ENCODE peak calls at places on chromosome 2, in seven cellular contexts. A is fibroblast of mammary gland; X is PC-9; O is dorsolateral prefrontal cortex; H is activated T-cell treated with anti-CD3 and anti-CD28 coated beads, Interleukin-2, amount 50 U/mL, for 72 hours; F is stimulated activated CD8-positive, alpha-beta memory T cell treated with anti-CD3 and anti-CD28 coated beads, Interleukin-12 subunit alpha, Interleukin-12 subunit beta, amount 100 ng/mL, for 1 hour; T is activated CD4-positive, alpha-beta T cell treated with anti-CD3 and anti-CD28 coated beads, Interleukin-2, amount 50 U/mL, for 4 hours. K is an unnamed sample.

GRCh38 chr2:203673933-203674332 is 32.5 kb upstream of the CD28 start:
- DNase-seq in F (no peak), A (peak; percentile 78), O (no peak), T (no peak), X (no peak), H (peak; percentile 70), K (no peak)

GRCh38 chr2:727071-727470 is 49.9 kb upstream of the TMEM18 start:
- DNase-seq in X (no peak), F (no peak), T (no peak), A (no peak), H (no peak), O (no peak), K (no peak)

GRCh38 chr2:11813951-11814350 is 67.5 kb downstream of the LPIN1 start:
- DNase-seq in A (no peak), H (no peak), F (no peak), T (no peak), X (no peak), O (no peak), K (no peak)

GRCh38 chr2:195337597-195337996 is 319.4 kb upstream of the SLC39A10 start:
- DNase-seq in T (no peak), O (no peak), X (no peak), A (no peak), H (no peak), F (no peak), K (no peak)

GRCh38 chr2:182393361-182393760 is 33.5 kb downstream of the PDE1A start:
- DNase-seq in F (no peak), O (no peak), T (no peak), H (no peak), X (no peak), A (no peak), K (no peak)

GRCh38 chr2:169790581-169790980 is 8.1 kb upstream of the SSB start:
- DNase-seq in O (no peak), X (no peak), T (no peak), F (no peak), H (no peak), A (no peak), K (no peak)

GRCh38 chr2:64858541-64859031 is 130.6 kb upstream of the SLC1A4 start:
- DNase-seq in X (no peak), O (no peak), A (no peak), F (no peak), T (no peak), H (no peak), K (no peak)

GRCh38 chr2:121965666-121966065 is 210.2 kb downstream of the TSN start:
- DNase-seq in A (no peak), F (no peak), X (no peak), H (no peak), O (no peak), T (no peak), K (no peak)

GRCh38 chr2:236610991-236611821 is 41.6 kb downstream of the ACKR3 start:
- DNase-seq in A (peak; percentile 23), F (no peak), O (no peak), H (no peak), X (no peak), T (no peak), K (no peak)